ENCODE peak calls at places on chromosomes 16 and 17, in five cellular contexts. I is colonic mucosa, X is H9, T is sigmoid colon, V is stomach. N is an unnamed sample.

GRCh38 chr17:804541-805435 is 22.6 kb downstream of the MRM3 start:
- DNase-seq in X (no peak), V (no peak), I (no peak), T (no peak), N (no peak)

GRCh38 chr17:79337053-79337452 is 262.4 kb downstream of the ENGASE start:
- DNase-seq in X (no peak), T (no peak), V (no peak), I (no peak), N (no peak)

GRCh38 chr16:20811889-20812439 is 5.6 kb downstream of the REXO5 start:
- DNase-seq in X (no peak), T (no peak), V (no peak), I (no peak), N (no peak)

GRCh38 chr17:1787301-1787902 is 25.5 kb downstream of the SERPINF1 start:
- DNase-seq in I (peak; percentile 63), T (peak; percentile 94), X (no peak), V (peak; percentile 43), N (peak; percentile 71)

GRCh38 chr17:4951486-4951885 is 567 bp downstream of the ENO3 start:
- DNase-seq in X (no peak), T (no peak), I (no peak), V (no peak), N (no peak)

GRCh38 chr17:35554668-35555067 is 6.0 kb downstream of the SLFN14 start:
- DNase-seq in X (no peak), T (no peak), V (no peak), I (no peak), N (no peak)

GRCh38 chr16:278863-279366 is 1.5 kb upstream of the ARHGDIG start:
- DNase-seq in X (no peak), T (no peak), I (no peak), V (peak; percentile 87), N (no peak)

GRCh38 chr16:88118376-88118775 is 167.1 kb downstream of the BANP start:
- DNase-seq in I (no peak), X (no peak), T (no peak), V (no peak), N (no peak)

GRCh38 chr17:5516060-5516792 is 29.9 kb downstream of the MIS12 start:
- DNase-seq in T (no peak), V (no peak), I (no peak), X (no peak), N (no peak)

GRCh38 chr17:39706921-39707337 is 7.1 kb downstream of the ERBB2 start:
- DNase-seq in X (no peak), T (no peak), V (peak; percentile 50), I (peak; percentile 79), N (no peak)

GRCh38 chr17:34171245-34171818 is 83.8 kb upstream of the CCL2 start:
- DNase-seq in X (peak; percentile 82), I (peak; percentile 61), V (peak; percentile 63), T (no peak), N (peak; percentile 76)
- TF ChIP-seq CTCF in X (peak; percentile 94), I (peak; percentile 95), V (peak; percentile 59), T (peak; percentile 25), N (peak; percentile 76)

GRCh38 chr17:59399914-59400313 is 68.5 kb downstream of the YPEL2 start:
- DNase-seq in V (no peak), I (no peak), T (no peak), X (no peak), N (no peak)
- H3K27ac ChIP-seq in V (peak overlapping the region; percentile 44), I (no peak overlapping the region), T (no peak overlapping the region), X (no peak overlapping the region), N (no peak overlapping the region)

DNA sequence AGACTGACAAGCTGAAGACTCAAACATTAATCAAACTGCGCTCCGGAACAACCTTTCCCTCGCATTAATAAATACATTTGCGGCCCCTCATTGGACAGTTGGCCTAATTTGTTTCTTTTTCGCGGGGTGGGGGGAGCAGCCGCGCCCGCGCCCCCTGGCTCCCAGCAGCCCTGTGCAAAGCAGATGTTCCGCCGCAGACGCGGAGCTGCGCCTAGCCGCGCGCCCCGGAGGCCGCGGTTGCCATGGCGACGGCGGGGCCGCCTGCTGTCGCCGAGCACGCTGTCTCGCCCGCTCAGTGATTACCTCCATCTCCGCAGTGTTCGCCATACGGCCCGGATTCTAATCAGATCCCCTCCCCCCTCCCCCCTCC is 25.5 kb downstream of the COPZ2 start:
- DNase-seq in T (no peak), I (no peak), V (peak; percentile 62), X (peak; percentile 87), N (peak; percentile 58)
- TF ChIP-seq CTCF in T (no peak), I (no peak), V (no peak), X (peak; percentile 23), N (no peak)

DNA sequence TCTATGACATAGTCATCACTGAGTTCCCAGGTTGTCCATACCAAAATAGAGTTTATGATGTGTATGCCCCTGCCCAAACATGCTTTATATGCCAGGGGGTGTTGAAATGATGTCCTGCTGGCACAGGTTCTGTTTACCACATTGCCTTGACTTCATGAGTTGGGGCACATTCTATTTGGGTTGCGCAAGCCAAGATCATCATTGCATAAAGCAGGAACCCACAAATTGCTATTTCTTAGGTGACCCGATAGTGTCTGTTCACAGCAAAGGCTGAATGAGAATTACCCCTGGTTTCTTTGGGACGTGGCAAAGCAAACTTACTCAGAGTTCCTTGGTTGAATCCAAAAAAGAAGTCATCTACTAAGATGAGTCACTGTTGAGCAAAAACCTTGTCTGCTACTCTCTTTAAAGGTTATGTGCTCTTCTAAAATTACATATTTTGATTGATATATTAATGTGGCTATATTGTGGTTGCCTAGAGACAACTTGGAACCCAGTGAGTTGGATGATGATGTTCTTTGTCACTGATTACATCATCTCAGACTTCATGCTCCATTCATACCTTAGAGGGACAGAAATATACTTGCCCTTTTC is 912.6 kb upstream of the SOX9 start:
- DNase-seq in X (no peak), I (no peak), T (no peak), V (no peak), N (no peak)
- H3K27ac ChIP-seq in X (no peak overlapping the region), I (no peak overlapping the region), T (no peak overlapping the region), V (no peak overlapping the region), N (no peak overlapping the region)